ENCODE peak calls at places on chromosomes 1 and 21, in four cellular contexts. E, Z, F and Q are unnamed samples.

GRCh38 chr21:37159949-37160348 is 86.9 kb downstream of the TTC3 start:
- DNase-seq in E (no peak), Z (no peak), F (no peak), Q (no peak)

GRCh38 chr1:111561328-111561727 is 57.9 kb upstream of the ADORA3 start:
- DNase-seq in E (no peak), Z (no peak), F (no peak), Q (no peak)

GRCh38 chr1:57072775-57073174 is 107.0 kb upstream of the C8B start:
- DNase-seq in E (peak; percentile 37), Z (no peak), F (peak; percentile 55), Q (peak; percentile 46)

GRCh38 chr21:21463456-21463855 is 465.2 kb downstream of the NCAM2 start:
- DNase-seq in E (no peak), Z (no peak), F (no peak), Q (no peak)

GRCh38 chr1:233606813-233607212 is 7.1 kb upstream of the KCNK1 start:
- DNase-seq in E (no peak), Z (no peak), F (no peak), Q (no peak)

GRCh38 chr21:41932191-41932575 is 21.6 kb downstream of the C2CD2 start:
- DNase-seq in E (no peak), Z (peak; percentile 88), F (no peak), Q (no peak)

GRCh38 chr1:116572079-116572478 is 1.3 kb upstream of the CD58 start:
- DNase-seq in E (no peak), Z (no peak), F (no peak), Q (no peak)

GRCh38 chr1:159222987-159223386 is 18.3 kb downstream of the ACKR1 start:
- DNase-seq in E (no peak), Z (no peak), F (no peak), Q (no peak)

GRCh38 chr1:185656663-185657062 is 77.5 kb upstream of the HMCN1 start:
- DNase-seq in E (no peak), Z (no peak), F (no peak), Q (peak; percentile 45)

GRCh38 chr1:155471891-155472290 is 90.7 kb downstream of the ASH1L start:
- DNase-seq in E (no peak), Z (no peak), F (no peak), Q (no peak)

GRCh38 chr1:29504266-29504665 is 267.9 kb downstream of the PTPRU start:
- DNase-seq in E (no peak), Z (no peak), F (peak; percentile 37), Q (no peak)

GRCh38 chr1:60655799-60656355 is 426.5 kb upstream of the NFIA start:
- DNase-seq in E (no peak), Z (no peak), F (no peak), Q (no peak)

GRCh38 chr21:15968911-15969310 is 239.1 kb downstream of the USP25 start:
- DNase-seq in E (no peak), Z (no peak), F (no peak), Q (no peak)

GRCh38 chr21:15967661-15968060 is 237.9 kb downstream of the USP25 start:
- DNase-seq in E (no peak), Z (peak; percentile 5), F (no peak), Q (peak; percentile 48)

GRCh38 chr21:15964181-15964855 is 234.5 kb downstream of the USP25 start:
- DNase-seq in E (no peak), Z (no peak), F (no peak), Q (no peak)

GRCh38 chr21:15966651-15967050 is 236.9 kb downstream of the USP25 start:
- DNase-seq in E (no peak), Z (no peak), F (no peak), Q (no peak)

DNA sequence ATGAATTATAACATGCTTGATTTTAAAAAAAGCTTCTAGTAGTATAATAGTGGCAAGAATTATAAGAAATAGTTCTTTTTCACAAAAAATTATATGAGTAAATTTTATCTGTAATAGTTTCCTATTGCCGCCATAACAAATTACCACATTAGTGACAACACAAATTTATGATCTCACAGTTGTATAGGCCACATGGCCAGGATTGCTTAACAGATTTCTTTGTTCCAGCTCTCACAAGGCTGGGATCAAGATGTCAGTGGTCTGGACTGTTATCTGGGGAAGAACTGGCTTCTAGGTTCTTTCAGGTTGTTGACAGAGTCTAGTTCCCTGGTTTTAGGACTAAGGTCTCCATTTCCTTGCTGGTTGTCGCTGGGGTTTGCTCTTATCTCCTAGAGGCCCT is 236.4 kb downstream of the USP25 start:
- DNase-seq in E (no peak), Z (no peak), F (no peak), Q (peak; percentile 35)
- H3K56ac ChIP-seq in E (no peak overlapping the region), Z (no peak overlapping the region), F (no peak overlapping the region), Q (no peak overlapping the region)

GRCh38 chr1:32494196-32494595 is 29.3 kb downstream of the ZBTB8B start:
- DNase-seq in E (no peak), Z (no peak), F (no peak), Q (no peak)

GRCh38 chr1:32498751-32499150 is 33.9 kb downstream of the ZBTB8B start:
- DNase-seq in E (no peak), Z (no peak), F (no peak), Q (no peak)

GRCh38 chr1:32496127-32496526 is 31.3 kb downstream of the ZBTB8B start:
- DNase-seq in E (no peak), Z (peak; percentile 55), F (no peak), Q (no peak)

GRCh38 chr1:32489774-32490454 is 25.0 kb downstream of the ZBTB8B start:
- DNase-seq in E (no peak), Z (no peak), F (no peak), Q (no peak)

DNA sequence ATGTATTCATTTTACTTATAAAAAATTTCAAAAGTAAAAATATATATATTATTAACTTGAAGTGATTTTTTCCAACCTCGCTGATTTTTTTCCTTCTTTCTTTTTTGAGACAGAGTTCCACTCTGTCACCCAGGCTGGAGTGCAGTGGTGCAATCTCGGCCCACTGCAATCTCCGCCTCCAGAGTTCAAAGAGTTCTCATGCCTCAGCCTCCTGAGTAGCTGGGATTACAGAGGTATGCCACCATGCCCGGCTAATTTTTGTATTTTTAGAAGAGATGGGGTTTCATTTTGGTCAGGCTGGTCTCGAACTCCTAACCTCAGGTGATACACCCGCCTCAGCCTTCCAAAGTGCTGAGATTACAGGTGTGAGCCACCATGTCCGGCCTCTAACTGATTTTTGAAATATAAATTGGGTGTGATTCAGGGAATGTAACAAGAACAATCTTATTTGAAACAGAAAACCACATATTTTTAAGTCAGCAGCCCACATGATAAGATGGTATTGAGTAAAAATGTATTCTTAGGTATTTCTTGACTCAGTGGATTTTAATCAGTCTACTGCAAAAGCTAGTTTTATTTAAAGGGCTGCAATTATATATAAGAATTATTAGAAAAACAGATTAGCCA is 30.0 kb downstream of the ZBTB8B start:
- DNase-seq in E (no peak), Z (no peak), F (no peak), Q (no peak)
- H3K9ac ChIP-seq in E (no peak overlapping the region), Z (no peak overlapping the region), F (no peak overlapping the region), Q (no peak overlapping the region)

GRCh38 chr1:32703479-32704291 is 1.1 kb upstream of the SYNC start:
- DNase-seq in E (no peak), Z (peak; percentile 99), F (no peak), Q (peak; percentile 88)

GRCh38 chr1:32702599-32703478 is at the start of gene SYNC:
- DNase-seq in E (no peak), Z (peak; percentile 78), F (no peak), Q (no peak)

GRCh38 chr1:32709075-32709474 is 6.5 kb upstream of the SYNC start:
- DNase-seq in E (no peak), Z (no peak), F (no peak), Q (peak; percentile 85)

GRCh38 chr1:32705516-32705915 is 2.9 kb upstream of the SYNC start:
- DNase-seq in E (no peak), Z (no peak), F (no peak), Q (no peak)

DNA sequence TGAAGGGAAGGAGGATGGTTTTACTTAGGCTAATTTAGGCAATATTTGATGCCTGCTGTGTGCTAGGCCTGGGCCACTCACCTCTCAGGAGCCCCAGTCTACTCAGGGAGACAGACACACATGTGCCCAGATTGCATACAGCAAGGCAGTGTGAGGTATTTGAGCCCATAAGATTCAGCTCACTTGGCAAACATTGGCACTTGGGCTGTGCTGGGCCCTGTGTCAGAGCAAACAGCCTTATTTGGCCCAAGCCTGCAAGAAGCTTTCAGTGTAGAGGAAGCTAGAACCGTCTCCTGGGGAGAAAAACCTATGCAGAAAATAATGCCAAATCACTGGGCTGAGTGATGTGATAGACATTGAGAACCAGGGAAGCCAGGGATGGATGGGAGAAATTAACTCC is 3.9 kb upstream of the SYNC start:
- DNase-seq in E (no peak), Z (no peak), F (no peak), Q (no peak)
- H3K56ac ChIP-seq in E (no peak overlapping the region), Z (no peak overlapping the region), F (no peak overlapping the region), Q (no peak overlapping the region)

DNA sequence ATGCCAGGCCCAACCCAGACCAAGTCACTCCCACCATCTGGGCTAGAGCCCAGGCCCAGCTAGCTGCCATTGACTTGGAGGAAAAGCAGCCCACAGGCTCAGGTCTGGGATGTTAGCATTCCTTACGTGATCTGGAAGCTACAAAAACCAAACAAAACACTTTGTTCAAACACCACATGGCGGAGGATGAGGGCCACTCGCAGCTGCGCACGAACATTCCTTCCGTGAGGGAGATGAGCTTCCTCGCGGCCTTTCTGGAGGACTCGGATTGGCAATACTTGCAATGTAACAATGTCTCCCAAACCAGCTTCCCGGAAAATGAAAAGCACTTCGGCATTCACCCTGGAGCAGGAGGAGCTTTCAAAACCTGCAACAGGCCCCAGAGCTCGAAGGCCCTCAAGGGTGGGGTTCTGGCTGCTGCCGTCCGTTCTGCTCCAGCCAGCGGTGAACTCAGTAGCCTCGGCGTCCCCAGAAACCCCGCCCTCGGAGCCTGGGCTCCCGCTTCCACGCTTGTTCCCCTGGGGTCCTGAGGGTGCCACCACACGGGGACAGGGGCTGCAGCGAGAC is 40.5 kb downstream of the COL6A1 start:
- DNase-seq in E (no peak), Z (no peak), F (no peak), Q (no peak)
- H3K9ac ChIP-seq in E (no peak overlapping the region), Z (no peak overlapping the region), F (no peak overlapping the region), Q (no peak overlapping the region)

DNA sequence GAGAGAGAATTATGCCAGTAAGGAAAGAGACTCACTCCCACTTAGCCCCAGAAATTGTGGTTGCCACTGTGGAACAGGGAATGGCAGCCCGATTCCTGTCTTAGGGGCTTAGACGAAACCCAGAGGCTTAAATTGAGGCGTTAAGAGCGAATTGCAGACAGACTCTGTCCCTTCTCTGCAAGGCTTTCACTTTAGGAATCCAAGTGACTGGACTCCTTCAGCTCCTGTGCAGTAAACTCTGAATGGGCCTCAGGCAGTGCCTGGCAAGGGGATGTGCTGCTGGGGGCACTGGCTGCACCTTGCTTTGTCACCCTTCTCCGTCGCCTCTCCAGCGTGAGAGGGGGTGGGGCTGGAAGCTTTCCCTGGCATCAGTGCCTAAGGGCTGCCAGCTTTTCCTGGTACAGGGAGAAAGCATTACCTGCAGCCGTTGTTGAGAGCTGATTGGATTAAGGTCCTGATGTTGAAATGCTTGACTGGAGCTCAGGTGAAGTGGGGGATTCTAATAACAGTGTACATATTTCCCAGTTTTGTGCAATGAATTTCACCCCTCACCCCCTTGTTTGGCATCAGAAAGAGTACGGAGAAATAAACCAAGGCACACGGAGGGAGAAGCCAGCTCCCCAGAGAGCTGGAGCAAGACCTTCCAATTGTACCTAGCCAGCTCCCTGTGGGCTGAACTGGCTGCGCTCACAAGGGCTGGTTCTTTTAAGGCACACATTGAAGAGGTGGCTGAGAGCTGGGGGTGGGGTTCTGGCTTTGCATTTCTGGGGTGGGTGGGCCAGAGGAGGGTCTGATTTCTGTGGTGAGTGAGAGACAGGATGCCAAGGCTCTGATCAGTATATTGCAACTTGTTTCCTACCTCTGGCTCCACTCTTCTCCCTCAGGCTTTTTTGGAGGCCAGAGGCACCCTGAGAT is 39.7 kb upstream of the NFASC start:
- DNase-seq in E (no peak), Z (no peak), F (no peak), Q (peak; percentile 50)
- H3K56ac ChIP-seq in E (no peak overlapping the region), Z (no peak overlapping the region), F (no peak overlapping the region), Q (peak overlapping the region; percentile 75)